ENCODE peak calls at places on chromosomes 12 and 14, in five cellular contexts. D is GM12878, W is H1, C is HepG2, L is K562. B is an unnamed sample.

GRCh38 chr14:84527706-84528105 is 1002.2 kb upstream of the FLRT2 start:
- DNase-seq in D (no peak), W (no peak), C (no peak), L (no peak), B (no peak)

GRCh38 chr12:111393700-111394275 is 11.9 kb upstream of the SH2B3 start:
- DNase-seq in D (no peak), W (no peak), C (no peak), L (no peak), B (no peak)

GRCh38 chr12:69653703-69654102 is 43.0 kb upstream of the LRRC10 start:
- DNase-seq in D (no peak), W (no peak), C (no peak), L (no peak), B (no peak)

GRCh38 chr14:39033371-39033770 is 69.7 kb downstream of the SEC23A start:
- DNase-seq in D (no peak), W (no peak), C (no peak), L (no peak), B (no peak)

GRCh38 chr12:120453977-120454376 is 7.7 kb downstream of the GATC start:
- DNase-seq in D (no peak), W (no peak), C (peak; percentile 45), L (peak; percentile 46), B (peak; percentile 70)

GRCh38 chr12:124453419-124454351 is 113.7 kb downstream of the NCOR2 start:
- DNase-seq in D (peak; percentile 72), W (no peak), C (no peak), L (no peak), B (no peak)

GRCh38 chr12:69570000-69570516 is 15.2 kb upstream of the CCT2 start:
- DNase-seq in D (no peak), W (no peak), C (no peak), L (no peak), B (no peak)

GRCh38 chr12:124779161-124780141 is 84.2 kb downstream of the SCARB1 start:
- DNase-seq in D (peak; percentile 61), W (no peak), C (no peak), L (no peak), B (no peak)

GRCh38 chr14:94571950-94572349 is 9.3 kb upstream of the SERPINA5 start:
- DNase-seq in D (no peak), W (no peak), C (peak; percentile 37), L (no peak), B (no peak)

GRCh38 chr12:4379410-4379809 is at the start of gene FGF23:
- DNase-seq in D (no peak), W (peak; percentile 19), C (peak; percentile 6), L (no peak), B (peak; percentile 90)

GRCh38 chr12:21169878-21170472 is 39.0 kb downstream of the SLCO1B1 start:
- DNase-seq in D (no peak), W (peak; percentile 73), C (peak; percentile 37), L (peak; percentile 16), B (peak; percentile 90)

GRCh38 chr14:54177861-54178591 is 218.8 kb upstream of the CDKN3 start:
- DNase-seq in D (no peak), W (no peak), C (no peak), L (no peak), B (no peak)

GRCh38 chr12:18403182-18403581 is 141.9 kb downstream of the PIK3C2G start:
- DNase-seq in D (no peak), W (no peak), C (no peak), L (no peak), B (no peak)

GRCh38 chr12:91186189-91186588 is 3.6 kb upstream of the DCN start:
- DNase-seq in D (no peak), W (no peak), C (no peak), L (no peak), B (no peak)

GRCh38 chr12:20450591-20450990 is 82.3 kb downstream of the PDE3A start:
- DNase-seq in D (no peak), W (no peak), C (no peak), L (no peak), B (no peak)

GRCh38 chr12:40248585-40249297 is 23.9 kb downstream of the LRRK2 start:
- DNase-seq in D (no peak), W (no peak), C (no peak), L (no peak), B (no peak)

GRCh38 chr12:22275847-22276246 is 58.7 kb downstream of the ST8SIA1 start:
- DNase-seq in D (no peak), W (peak; percentile 31), C (no peak), L (no peak), B (no peak)

GRCh38 chr14:100730530-100730929 is 3.8 kb downstream of the DLK1 start:
- DNase-seq in D (no peak), W (no peak), C (no peak), L (no peak), B (no peak)
- TF ChIP-seq EZH2 in D (no peak), W (no peak), C (no peak), L (no peak), B (no peak)

DNA sequence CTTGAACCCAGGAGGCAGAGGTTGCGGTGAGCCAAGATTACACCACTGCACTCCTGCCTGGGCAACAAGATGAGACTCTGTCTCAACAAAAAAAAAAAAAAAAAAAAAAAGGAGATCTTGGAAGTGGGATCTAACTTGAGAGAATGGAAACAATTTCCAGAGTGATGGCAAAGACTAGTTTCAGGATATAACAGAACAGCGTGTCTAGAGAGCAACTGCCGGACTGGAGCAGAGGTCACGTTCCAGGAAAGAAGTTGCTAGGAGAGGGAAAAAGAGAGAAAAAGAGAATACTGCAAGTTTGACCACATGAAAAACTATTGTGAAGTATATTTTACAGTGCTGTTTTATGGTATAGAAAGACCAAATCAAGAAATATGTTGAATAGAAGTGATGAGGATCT is 118.0 kb downstream of the MON2 start:
- DNase-seq in D (no peak), W (no peak), C (no peak), L (no peak), B (no peak)
- TF ChIP-seq CREB1 in D (no peak), W (no peak), C (no peak), L (no peak), B (no peak)

DNA sequence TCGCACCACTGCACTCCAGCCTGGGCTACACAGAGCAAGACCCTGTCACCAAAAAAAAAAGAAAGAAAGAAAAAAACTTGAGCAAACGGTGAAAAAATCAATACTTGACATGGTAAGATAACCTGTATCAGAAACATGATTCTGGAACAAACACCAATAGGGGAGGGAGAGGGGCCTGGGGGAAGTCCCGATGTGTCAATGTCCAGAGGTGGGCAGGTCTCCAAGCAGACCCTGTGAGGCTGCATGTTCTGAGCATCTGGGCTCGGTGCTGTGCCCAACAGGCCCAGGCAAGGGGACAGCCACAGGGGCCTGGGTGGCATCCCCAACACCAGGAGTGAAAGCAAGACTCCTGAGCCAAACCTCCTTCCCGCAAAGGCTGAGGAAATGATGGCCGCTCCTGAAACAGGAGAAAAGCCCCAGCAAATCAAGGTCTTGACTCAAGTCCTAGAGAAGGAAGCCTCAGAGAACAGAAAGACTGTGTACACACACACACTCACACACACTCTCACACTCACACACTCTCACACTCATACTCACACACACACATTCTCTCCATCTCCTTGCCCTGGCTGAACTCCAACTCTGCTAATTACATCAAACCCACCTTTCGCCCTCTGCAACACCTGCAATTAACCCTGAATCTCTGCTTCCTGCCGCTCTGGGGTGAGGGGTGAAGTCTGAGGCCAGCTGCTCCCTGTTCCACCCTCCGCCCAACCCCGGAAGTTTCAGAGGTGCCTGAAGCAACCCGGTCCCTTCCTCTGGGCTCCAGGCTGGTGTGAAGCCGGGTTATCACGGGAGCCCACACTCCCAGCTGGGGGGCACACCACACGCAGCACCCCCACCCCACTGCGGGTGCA is 20.4 kb downstream of the CCDC88C start:
- DNase-seq in D (no peak), W (no peak), C (no peak), L (no peak), B (peak; percentile 72)
- H3K4me1 ChIP-seq in D (peaks cover 64% of the 10 kb centered on the region), W (peaks cover 35% of the 10 kb centered on the region), C (peaks cover 23% of the 10 kb centered on the region), L (peaks cover 12% of the 10 kb centered on the region), B (peaks cover 82% of the 10 kb centered on the region)

GRCh38 chr14:105525861-105526780 is at the start of gene TMEM121:
- DNase-seq in D (no peak), W (no peak), C (no peak), L (peak; percentile 86), B (peak; percentile 68)
- TF ChIP-seq EZH2 in D (no peak), W (no peak), C (no peak), L (no peak), B (no peak)

DNA sequence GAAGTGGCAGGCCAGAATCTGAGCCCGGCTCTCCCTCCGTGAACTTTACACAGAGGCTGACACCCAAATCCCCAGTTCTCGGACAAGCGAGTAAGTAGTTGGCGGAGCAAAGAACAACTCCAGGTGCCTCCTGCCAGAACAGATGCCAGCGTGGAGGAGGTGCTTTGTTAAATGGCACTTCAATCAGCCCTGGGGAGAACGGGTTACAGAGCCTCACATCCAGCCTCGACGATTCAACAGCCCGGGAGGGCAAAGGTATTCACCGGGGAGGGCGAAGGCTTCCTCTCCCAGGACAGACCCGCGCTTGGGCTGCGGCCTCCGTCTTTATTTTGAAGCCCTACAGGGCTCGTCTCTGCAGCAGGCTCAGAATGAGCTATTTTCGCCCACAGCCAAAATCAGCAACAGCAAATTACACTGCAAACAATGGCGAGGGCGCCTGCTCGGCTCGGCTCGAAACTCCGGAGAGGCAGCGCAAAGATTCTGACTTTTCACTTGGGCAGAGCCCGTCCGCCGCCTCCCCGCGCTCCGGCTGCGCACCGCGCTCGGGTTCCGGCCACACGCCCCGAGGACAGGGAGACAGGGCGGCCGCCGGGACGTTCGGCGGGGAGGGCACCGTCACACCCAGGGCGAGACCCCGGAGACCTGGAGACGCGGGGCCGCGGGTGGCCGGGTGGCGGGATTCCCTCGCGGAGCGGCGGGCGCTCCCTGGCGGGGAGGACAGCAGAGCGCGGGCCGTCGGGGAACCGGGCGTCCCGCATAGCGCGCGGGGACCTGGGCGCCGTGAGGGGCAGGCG is 811 bp downstream of the TMCC3 start:
- DNase-seq in D (no peak), W (no peak), C (no peak), L (no peak), B (peak; percentile 67)
- TF ChIP-seq CREB1 in D (no peak), W (no peak), C (no peak), L (no peak), B (no peak)

DNA sequence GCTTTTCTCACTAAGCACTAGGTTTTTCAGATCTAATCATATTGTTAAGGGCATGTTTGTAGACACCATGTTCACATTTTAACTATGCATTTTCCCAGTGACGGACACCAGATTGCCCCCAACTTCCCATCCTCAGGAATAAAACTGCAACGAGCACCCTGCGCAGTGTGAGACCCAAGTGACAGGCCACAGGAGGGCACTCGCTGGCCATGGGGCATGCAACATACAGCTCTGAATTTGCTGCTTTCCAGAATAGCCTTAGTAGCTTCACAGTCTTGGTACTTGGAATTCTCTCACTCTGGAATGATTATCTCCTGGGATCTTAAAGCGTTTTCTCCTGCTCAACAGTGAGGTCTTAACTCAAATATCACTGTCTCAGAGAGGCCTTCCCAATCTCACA is 983 bp upstream of the DDX47 start:
- DNase-seq in D (no peak), W (no peak), C (no peak), L (no peak), B (no peak)
- H3K4me1 ChIP-seq in D (peaks cover 20% of the 10 kb centered on the region), W (no peaks in the 10 kb centered on the region), C (peaks cover 61% of the 10 kb centered on the region), L (peaks cover 16% of the 10 kb centered on the region), B (peaks cover 9% of the 10 kb centered on the region)

GRCh38 chr14:21016791-21017190 is 8.1 kb downstream of the NDRG2 start:
- DNase-seq in D (no peak), W (no peak), C (no peak), L (no peak), B (no peak)

GRCh38 chr14:21015312-21015711 is 9.5 kb downstream of the NDRG2 start:
- DNase-seq in D (no peak), W (no peak), C (no peak), L (no peak), B (peak; percentile 14)

GRCh38 chr14:21014761-21015190 is 10.1 kb downstream of the NDRG2 start:
- DNase-seq in D (peak; percentile 25), W (peak; percentile 82), C (peak; percentile 94), L (peak; percentile 59), B (peak; percentile 98)

GRCh38 chr14:21011136-21011535 is 12.0 kb downstream of the SLC39A2 start:
- DNase-seq in D (no peak), W (no peak), C (no peak), L (no peak), B (no peak)
- TF ChIP-seq EZH2 in D (no peak), W (no peak), C (no peak), L (no peak), B (no peak)

B was measured in GM23338.